ENCODE peak calls at places on chromosomes 4 and X, in seven cellular contexts. One of them, this sample, is unnamed.

GRCh38 chr4:37981425-37981824 is 21.2 kb downstream of the PTTG2 start:
- DNase-seq in HAP-1: no peak
- DNase-seq in endodermal cell: peak; percentile 57
- DNase-seq in ascending aorta: no peak
- DNase-seq in adrenal gland: no peak
- DNase-seq in fibroblast of mammary gland: no peak
- DNase-seq in dorsolateral prefrontal cortex: no peak
- DNase-seq in this sample: no peak

GRCh38 chrX:9538544-9539045 is 73.7 kb downstream of the TBL1X start:
- DNase-seq in HAP-1: no peak
- DNase-seq in endodermal cell: peak; percentile 9
- DNase-seq in ascending aorta: no peak
- DNase-seq in adrenal gland: no peak
- DNase-seq in fibroblast of mammary gland: no peak
- DNase-seq in dorsolateral prefrontal cortex: no peak
- DNase-seq in this sample: no peak

GRCh38 chrX:26922278-26922677 is 540.9 kb downstream of the PPP4R3C start:
- DNase-seq in HAP-1: no peak
- DNase-seq in endodermal cell: no peak
- DNase-seq in ascending aorta: no peak
- DNase-seq in adrenal gland: no peak
- DNase-seq in fibroblast of mammary gland: peak; percentile 7
- DNase-seq in dorsolateral prefrontal cortex: no peak
- DNase-seq in this sample: no peak

GRCh38 chrX:5163663-5164062 is 1065.0 kb downstream of the NLGN4X start:
- DNase-seq in HAP-1: no peak
- DNase-seq in endodermal cell: no peak
- DNase-seq in ascending aorta: no peak
- DNase-seq in adrenal gland: no peak
- DNase-seq in fibroblast of mammary gland: no peak
- DNase-seq in dorsolateral prefrontal cortex: no peak
- DNase-seq in this sample: no peak

GRCh38 chr4:27123050-27123768 is 262.6 kb downstream of the STIM2 start:
- DNase-seq in HAP-1: peak; percentile 97
- DNase-seq in endodermal cell: peak; percentile 88
- DNase-seq in ascending aorta: no peak
- DNase-seq in adrenal gland: no peak
- DNase-seq in fibroblast of mammary gland: peak; percentile 24
- DNase-seq in dorsolateral prefrontal cortex: no peak
- DNase-seq in this sample: no peak

GRCh38 chr4:153610623-153611376 is 73.3 kb upstream of the TLR2 start:
- DNase-seq in HAP-1: no peak
- DNase-seq in endodermal cell: no peak
- DNase-seq in ascending aorta: no peak
- DNase-seq in adrenal gland: no peak
- DNase-seq in fibroblast of mammary gland: no peak
- DNase-seq in dorsolateral prefrontal cortex: no peak
- DNase-seq in this sample: no peak

GRCh38 chr4:39846135-39846534 is 131.6 kb downstream of the PDS5A start:
- DNase-seq in HAP-1: no peak
- DNase-seq in endodermal cell: no peak
- DNase-seq in ascending aorta: no peak
- DNase-seq in adrenal gland: no peak
- DNase-seq in fibroblast of mammary gland: peak; percentile 53
- DNase-seq in dorsolateral prefrontal cortex: no peak
- DNase-seq in this sample: no peak

GRCh38 chr4:15182600-15183222 is 180.4 kb downstream of the CPEB2 start:
- DNase-seq in HAP-1: no peak
- DNase-seq in endodermal cell: no peak
- DNase-seq in ascending aorta: no peak
- DNase-seq in adrenal gland: no peak
- DNase-seq in fibroblast of mammary gland: peak; percentile 40
- DNase-seq in dorsolateral prefrontal cortex: no peak
- DNase-seq in this sample: no peak

GRCh38 chr4:34720563-34720962 is 1523.8 kb downstream of the ARAP2 start:
- DNase-seq in HAP-1: peak; percentile 74
- DNase-seq in endodermal cell: no peak
- DNase-seq in ascending aorta: no peak
- DNase-seq in adrenal gland: no peak
- DNase-seq in fibroblast of mammary gland: peak; percentile 57
- DNase-seq in dorsolateral prefrontal cortex: no peak
- DNase-seq in this sample: no peak

GRCh38 chr4:11650801-11651596 is 222.3 kb upstream of the HS3ST1 start:
- DNase-seq in HAP-1: no peak
- DNase-seq in endodermal cell: no peak
- DNase-seq in ascending aorta: no peak
- DNase-seq in adrenal gland: no peak
- DNase-seq in fibroblast of mammary gland: peak; percentile 35
- DNase-seq in dorsolateral prefrontal cortex: peak; percentile 66
- DNase-seq in this sample: no peak
- H3K4me3 ChIP-seq in HAP-1: no peak overlapping the region
- H3K4me3 ChIP-seq in endodermal cell: no peak overlapping the region
- H3K4me3 ChIP-seq in ascending aorta: no peak overlapping the region
- H3K4me3 ChIP-seq in adrenal gland: no peak overlapping the region
- H3K4me3 ChIP-seq in fibroblast of mammary gland: no peak overlapping the region
- H3K4me3 ChIP-seq in dorsolateral prefrontal cortex: peak overlapping the region; percentile 37
- H3K4me3 ChIP-seq in this sample: peak overlapping the region; percentile 62

GRCh38 chrX:153725832-153726285 is 1.2 kb downstream of the ABCD1 start:
- DNase-seq in HAP-1: no peak
- DNase-seq in endodermal cell: no peak
- DNase-seq in ascending aorta: no peak
- DNase-seq in adrenal gland: no peak
- DNase-seq in fibroblast of mammary gland: no peak
- DNase-seq in dorsolateral prefrontal cortex: no peak
- DNase-seq in this sample: no peak

GRCh38 chrX:153725039-153725831 is 579 bp downstream of the ABCD1 start:
- DNase-seq in HAP-1: no peak
- DNase-seq in endodermal cell: peak; percentile 65
- DNase-seq in ascending aorta: no peak
- DNase-seq in adrenal gland: peak; percentile 53
- DNase-seq in fibroblast of mammary gland: no peak
- DNase-seq in dorsolateral prefrontal cortex: no peak
- DNase-seq in this sample: peak; percentile 56

GRCh38 chrX:153727108-153727931 is 2.7 kb downstream of the ABCD1 start:
- DNase-seq in HAP-1: no peak
- DNase-seq in endodermal cell: peak; percentile 56
- DNase-seq in ascending aorta: no peak
- DNase-seq in adrenal gland: peak; percentile 80
- DNase-seq in fibroblast of mammary gland: no peak
- DNase-seq in dorsolateral prefrontal cortex: peak; percentile 80
- DNase-seq in this sample: peak; percentile 92

GRCh38 chrX:153728095-153728494 is 3.4 kb downstream of the ABCD1 start:
- DNase-seq in HAP-1: no peak
- DNase-seq in endodermal cell: no peak
- DNase-seq in ascending aorta: no peak
- DNase-seq in adrenal gland: no peak
- DNase-seq in fibroblast of mammary gland: no peak
- DNase-seq in dorsolateral prefrontal cortex: peak; percentile 11
- DNase-seq in this sample: peak; percentile 74

GRCh38 chrX:153726286-153727107 is 1.8 kb downstream of the ABCD1 start:
- DNase-seq in HAP-1: peak; percentile 57
- DNase-seq in endodermal cell: peak; percentile 92
- DNase-seq in ascending aorta: no peak
- DNase-seq in adrenal gland: peak; percentile 77
- DNase-seq in fibroblast of mammary gland: peak; percentile 64
- DNase-seq in dorsolateral prefrontal cortex: no peak
- DNase-seq in this sample: peak; percentile 95
- H3K4me3 ChIP-seq in HAP-1: peak overlapping the region; percentile 7
- H3K4me3 ChIP-seq in endodermal cell: no peak overlapping the region
- H3K4me3 ChIP-seq in ascending aorta: peak overlapping the region; percentile 69
- H3K4me3 ChIP-seq in adrenal gland: no peak overlapping the region
- H3K4me3 ChIP-seq in fibroblast of mammary gland: no peak overlapping the region
- H3K4me3 ChIP-seq in dorsolateral prefrontal cortex: peak overlapping the region; percentile 23
- H3K4me3 ChIP-seq in this sample: peak overlapping the region; percentile 51

GRCh38 chr4:103721251-103721650 is 1.5 kb upstream of the TACR3 start:
- DNase-seq in HAP-1: no peak
- DNase-seq in endodermal cell: no peak
- DNase-seq in ascending aorta: no peak
- DNase-seq in adrenal gland: no peak
- DNase-seq in fibroblast of mammary gland: peak; percentile 1
- DNase-seq in dorsolateral prefrontal cortex: no peak
- DNase-seq in this sample: no peak

GRCh38 chr4:103718993-103719319 is 829 bp downstream of the TACR3 start:
- DNase-seq in HAP-1: no peak
- DNase-seq in endodermal cell: no peak
- DNase-seq in ascending aorta: no peak
- DNase-seq in adrenal gland: no peak
- DNase-seq in fibroblast of mammary gland: peak; percentile 12
- DNase-seq in dorsolateral prefrontal cortex: no peak
- DNase-seq in this sample: no peak

GRCh38 chr4:103720661-103721060 is 876 bp upstream of the TACR3 start:
- DNase-seq in HAP-1: no peak
- DNase-seq in endodermal cell: no peak
- DNase-seq in ascending aorta: no peak
- DNase-seq in adrenal gland: no peak
- DNase-seq in fibroblast of mammary gland: no peak
- DNase-seq in dorsolateral prefrontal cortex: no peak
- DNase-seq in this sample: peak; percentile 26

DNA sequence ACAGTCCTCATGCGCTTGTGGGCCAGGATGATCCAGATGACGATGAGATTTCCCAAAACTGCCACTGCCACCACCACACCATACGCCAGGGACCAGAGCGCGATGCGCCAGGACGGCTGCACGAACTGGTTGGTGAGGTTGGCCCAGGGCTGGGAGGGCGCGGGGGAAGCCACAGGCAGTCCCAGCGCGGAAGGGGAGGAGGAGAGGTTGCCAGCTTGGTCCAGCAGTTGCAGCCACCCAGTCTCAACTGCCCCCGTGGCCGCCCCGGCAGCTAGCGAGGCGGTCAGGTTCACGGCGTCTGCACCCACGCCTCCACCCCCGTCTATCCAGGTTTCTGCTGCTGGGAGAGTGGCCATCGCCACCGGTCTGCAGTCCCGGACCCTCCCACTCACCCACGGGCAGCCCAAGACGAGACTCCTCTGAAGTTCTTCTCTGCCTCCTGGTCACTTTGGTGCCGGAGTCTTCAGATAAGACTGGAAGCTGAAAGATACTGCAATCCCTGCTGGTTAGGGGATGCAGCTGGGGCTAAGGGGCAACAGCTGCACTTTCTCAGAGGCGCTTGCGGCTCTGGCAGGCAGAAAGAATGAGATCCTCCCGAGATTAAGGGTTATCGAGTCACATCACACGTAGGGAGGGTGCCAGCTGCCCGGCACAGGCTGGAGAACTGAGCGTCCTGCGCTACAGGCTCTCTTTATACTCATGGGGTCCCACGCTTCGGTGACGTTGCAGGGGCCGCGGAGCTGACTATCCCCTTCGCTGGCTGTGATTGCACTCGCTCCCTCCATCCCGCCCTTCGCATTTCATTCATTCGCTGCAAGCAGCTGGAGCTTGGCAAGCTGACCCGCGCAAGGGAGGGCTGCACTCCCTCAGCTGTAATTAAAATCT is at the start of gene TACR3:
- DNase-seq in HAP-1: no peak
- DNase-seq in endodermal cell: peak; percentile 85
- DNase-seq in ascending aorta: no peak
- DNase-seq in adrenal gland: no peak
- DNase-seq in fibroblast of mammary gland: peak; percentile 2
- DNase-seq in dorsolateral prefrontal cortex: no peak
- DNase-seq in this sample: peak; percentile 34
- H3K4me3 ChIP-seq in HAP-1: no peak within 1 kb of the TSS
- H3K4me3 ChIP-seq in endodermal cell: peak within 1 kb of the TSS; percentile 88
- H3K4me3 ChIP-seq in ascending aorta: peak within 1 kb of the TSS; percentile 6
- H3K4me3 ChIP-seq in adrenal gland: no peak within 1 kb of the TSS
- H3K4me3 ChIP-seq in fibroblast of mammary gland: peak within 1 kb of the TSS; percentile 22
- H3K4me3 ChIP-seq in dorsolateral prefrontal cortex: peak within 1 kb of the TSS; percentile 66
- H3K4me3 ChIP-seq in this sample: no peak within 1 kb of the TSS

DNA sequence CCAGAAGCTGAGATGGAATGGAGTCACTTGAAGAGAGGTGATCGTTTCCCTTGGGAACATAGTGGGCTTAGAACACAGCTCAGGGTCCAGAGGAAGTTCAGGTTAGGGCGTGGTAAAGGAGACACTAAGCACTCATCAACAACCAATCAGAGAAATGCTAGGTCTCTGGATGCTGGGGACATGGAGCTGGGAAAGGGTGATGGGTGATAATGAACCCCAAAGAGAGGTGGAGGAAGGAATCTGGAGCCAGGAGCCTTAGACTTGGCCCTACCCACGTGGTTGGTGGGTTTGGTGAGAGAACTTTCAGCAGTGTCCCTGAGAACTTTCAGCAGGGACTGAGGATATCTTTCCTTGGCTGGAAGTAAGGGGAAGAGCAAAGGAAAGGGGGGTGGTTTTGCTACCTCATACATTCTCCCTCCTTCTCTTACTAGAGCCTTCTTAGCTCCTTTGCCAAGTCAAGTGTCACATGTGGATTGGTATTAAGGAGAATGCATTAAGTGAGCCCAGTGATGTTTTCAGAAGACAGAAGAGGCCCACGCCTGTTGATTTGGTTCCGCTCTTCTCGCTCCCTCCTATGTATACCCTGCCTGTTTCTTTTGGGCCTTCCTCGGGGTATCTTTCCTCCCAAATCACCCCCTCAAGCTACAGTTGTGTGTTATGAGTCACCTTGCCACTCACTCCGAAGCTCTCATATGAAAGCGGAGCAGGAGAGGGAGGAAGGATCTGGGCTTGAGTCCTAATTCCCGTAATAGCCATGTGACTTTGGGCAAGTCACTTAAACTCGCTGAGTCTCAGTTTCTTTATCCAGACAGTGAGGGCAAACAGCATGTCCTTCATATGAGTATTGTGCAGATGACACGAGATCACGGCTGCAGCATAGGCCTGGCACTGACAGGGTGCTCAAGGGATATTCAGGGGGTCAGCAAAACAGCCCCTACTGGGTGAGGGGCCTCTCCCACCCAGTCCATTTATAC is 63.1 kb downstream of the TSC22D3 start:
- DNase-seq in HAP-1: no peak
- DNase-seq in endodermal cell: peak; percentile 48
- DNase-seq in ascending aorta: no peak
- DNase-seq in adrenal gland: peak; percentile 51
- DNase-seq in fibroblast of mammary gland: peak; percentile 86
- DNase-seq in dorsolateral prefrontal cortex: no peak
- DNase-seq in this sample: peak; percentile 93
- H3K4me3 ChIP-seq in HAP-1: no peak overlapping the region
- H3K4me3 ChIP-seq in endodermal cell: no peak overlapping the region
- H3K4me3 ChIP-seq in ascending aorta: peak overlapping the region; percentile 87
- H3K4me3 ChIP-seq in adrenal gland: no peak overlapping the region
- H3K4me3 ChIP-seq in fibroblast of mammary gland: no peak overlapping the region
- H3K4me3 ChIP-seq in dorsolateral prefrontal cortex: no peak overlapping the region
- H3K4me3 ChIP-seq in this sample: no peak overlapping the region